ENCODE peak calls at places on chromosomes 4 and X, in four cellular contexts. H is ovary, N is HCT116, G is suprapubic skin. W is an unnamed sample. For H3K4me1, the result is how much of the 10 kb centered on the place peaks cover.

GRCh38 chrX:69138512-69138911 is 26.7 kb downstream of the PJA1 start:
- DNase-seq in G (no peak), N (no peak), H (no peak), W (peak)

GRCh38 chr4:126250006-126250405 is 935.3 kb downstream of the FAT4 start:
- DNase-seq in G (no peak), H (no peak), N (no peak), W (no peak)

GRCh38 chr4:102500371-102501175 is 586 bp upstream of the NFKB1 start:
- DNase-seq in H (peak), N (no peak), G (peak), W (peak)

GRCh38 chrX:85089321-85089840 is 85.7 kb downstream of the APOOL start:
- DNase-seq in N (no peak), G (no peak), H (no peak), W (no peak)

GRCh38 chrX:23511783-23512182 is 155.5 kb upstream of the PRDX4 start:
- DNase-seq in N (no peak), G (no peak), H (no peak), W (no peak)

GRCh38 chrX:19543951-19544359 is 28.6 kb upstream of the MAP3K15 start:
- DNase-seq in G (no peak), H (no peak), N (no peak), W (no peak)

GRCh38 chr4:160580581-160580980 is 1477.7 kb downstream of the RAPGEF2 start:
- DNase-seq in G (no peak), H (no peak), N (no peak), W (no peak)

GRCh38 chrX:102712967-102713677 is 874 bp downstream of the GPRASP2 start:
- DNase-seq in G (no peak), H (peak), N (no peak), W (peak)

GRCh38 chrX:44344194-44344593 is 722 bp upstream of the EFHC2 start:
- DNase-seq in H (peak), G (no peak), N (no peak), W (no peak)

GRCh38 chr4:76753814-76754213 is 144.1 kb downstream of the SOWAHB start:
- DNase-seq in N (no peak), G (no peak), H (no peak), W (no peak)

GRCh38 chr4:8244001-8244757 is 25.4 kb upstream of the HTRA3 start:
- DNase-seq in N (no peak), G (no peak), H (no peak), W (no peak)

GRCh38 chrX:17464196-17464595 is 89.2 kb downstream of the NHS start:
- DNase-seq in N (no peak), G (no peak), H (no peak), W (no peak)

GRCh38 chr4:172601195-172601594 is 567.4 kb upstream of the GALNT7 start:
- DNase-seq in G (no peak), H (no peak), N (no peak), W (no peak)

GRCh38 chrX:2831471-2832228 is 2.9 kb downstream of the GYG2 start:
- DNase-seq in H (no peak), G (no peak), N (no peak), W (no peak)

GRCh38 chr4:29405151-29405550 is 1315.0 kb upstream of the PCDH7 start:
- DNase-seq in H (no peak), N (no peak), G (no peak), W (no peak)

GRCh38 chrX:119618439-119618838 is 12.2 kb upstream of the NKRF start:
- DNase-seq in H (no peak), N (no peak), G (no peak), W (no peak)

GRCh38 chr4:38672247-38673071 is 8.5 kb downstream of the KLF3 start:
- DNase-seq in H (peak), N (no peak), G (no peak), W (no peak)

GRCh38 chrX:51694254-51694653 is 11.6 kb upstream of the CENPVL2 start:
- DNase-seq in N (no peak), G (no peak), H (no peak), W (no peak)

GRCh38 chr4:16692021-16692420 is 206.4 kb downstream of the LDB2 start:
- DNase-seq in N (no peak), H (no peak), G (no peak), W (no peak)

GRCh38 chr4:82090717-82091116 is 283.1 kb downstream of the HNRNPD start:
- DNase-seq in H (no peak), N (no peak), G (no peak), W (no peak)

GRCh38 chrX:12891167-12891566 is 15.3 kb upstream of the TLR8 start:
- DNase-seq in G (no peak), H (no peak), N (no peak), W (no peak)

GRCh38 chr4:96108146-96108545 is 268.3 kb downstream of the PDHA2 start:
- DNase-seq in G (no peak), N (no peak), H (no peak), W (no peak)

GRCh38 chr4:21184788-21185187 is 484.5 kb downstream of the PACRGL start:
- DNase-seq in H (no peak), G (no peak), N (no peak), W (no peak)

GRCh38 chr4:147714575-147715401 is 17.1 kb upstream of the ARHGAP10 start:
- DNase-seq in G (no peak), N (no peak), H (no peak), W (peak)

GRCh38 chrX:67587946-67588624 is 44.3 kb downstream of the AR start:
- DNase-seq in H (no peak), G (no peak), N (no peak), W (no peak)

GRCh38 chr4:1416051-1416947 is 10.1 kb upstream of the NKX1-1 start:
- DNase-seq in N (no peak), G (peak), H (no peak), W (no peak)

GRCh38 chrX:115592997-115593734 is 32.2 kb downstream of the PLS3 start:
- DNase-seq in G (no peak), N (no peak), H (no peak), W (no peak)

GRCh38 chrX:8139713-8140112 is 31.4 kb downstream of the VCX2 start:
- DNase-seq in N (no peak), G (no peak), H (no peak), W (no peak)

GRCh38 chrX:103418811-103419210 is 42.5 kb downstream of the BEX3 start:
- DNase-seq in G (no peak), H (no peak), N (no peak), W (no peak)

GRCh38 chr4:4195354-4195753 is 31.4 kb downstream of the OTOP1 start:
- DNase-seq in G (no peak), H (no peak), N (no peak), W (no peak)

GRCh38 chr4:180767330-180767729 is 1475.9 kb upstream of the TENM3 start:
- DNase-seq in G (no peak), H (no peak), N (no peak), W (no peak)

DNA sequence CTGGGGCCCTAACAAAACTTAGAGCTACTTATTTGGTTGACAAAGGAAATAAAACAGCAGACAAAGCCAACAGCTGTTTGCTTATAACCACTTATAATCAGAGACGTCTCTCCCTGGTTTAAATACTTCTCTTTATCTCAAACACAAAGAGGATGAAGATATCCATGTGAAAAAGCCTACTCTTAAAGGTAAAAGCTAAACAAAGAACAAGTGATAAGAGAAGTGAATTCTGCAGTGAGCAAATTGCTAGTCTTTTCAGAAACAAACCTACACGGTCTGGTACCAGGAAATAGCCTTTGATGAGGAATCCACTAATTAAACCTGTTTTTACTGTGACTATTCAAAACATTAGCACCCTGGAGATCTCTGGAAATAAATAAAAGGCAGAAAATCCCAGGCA is 46.7 kb downstream of the GRIA3 start:
- DNase-seq in G (no peak), H (no peak), N (no peak), W (no peak)
- H3K27ac ChIP-seq in G (no peak), H (no peak), N (no peak), W (no peak)

DNA sequence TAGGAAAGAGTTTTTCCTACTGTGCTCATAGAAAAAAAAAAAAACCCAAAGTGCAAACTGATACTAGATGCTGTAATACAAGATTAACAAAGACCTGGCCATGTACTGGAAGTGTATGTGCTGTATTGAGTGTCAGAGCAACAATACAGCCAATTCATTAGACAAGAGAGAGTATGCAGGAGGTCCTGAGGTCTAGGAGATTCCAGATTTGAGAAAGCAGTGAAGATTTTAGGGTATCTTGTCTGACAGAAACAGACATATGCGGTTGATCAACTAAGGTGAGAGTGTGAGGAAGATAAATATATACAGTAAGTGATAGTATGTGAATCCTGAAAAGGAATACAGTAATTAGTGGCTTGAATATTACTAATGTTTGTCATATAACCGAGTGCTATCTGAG is 3.0 kb downstream of the GPR174 start:
- DNase-seq in H (no peak), G (no peak), N (no peak), W (no peak)
- H3K4me3 ChIP-seq in H (no peak), G (no peak), N (no peak), W (no peak)

DNA sequence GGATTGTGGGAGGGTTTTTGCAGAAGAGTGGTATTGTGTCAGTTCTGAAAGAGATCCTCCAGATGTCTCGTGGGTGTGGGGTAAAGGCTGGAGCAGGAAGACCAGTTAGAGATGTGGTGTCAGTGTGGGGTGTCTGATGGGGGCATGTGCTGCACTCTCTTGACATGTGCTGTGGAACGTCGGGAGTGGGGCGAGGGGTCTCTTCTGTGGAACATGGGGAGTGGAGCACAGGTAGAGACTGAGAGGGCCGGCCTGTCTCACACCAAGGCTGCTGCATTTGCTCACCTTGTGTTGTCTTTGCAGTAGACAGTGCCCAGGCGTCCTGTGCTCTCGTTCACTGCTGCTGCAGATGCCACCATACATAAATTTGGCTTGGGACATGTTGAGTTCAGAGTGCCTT is 37.6 kb downstream of the FAM193A start:
- DNase-seq in H (no peak), G (no peak), N (no peak), W (no peak)
- H3K4me1 ChIP-seq in H (under half), G (under half), N (under half), W (under half)

DNA sequence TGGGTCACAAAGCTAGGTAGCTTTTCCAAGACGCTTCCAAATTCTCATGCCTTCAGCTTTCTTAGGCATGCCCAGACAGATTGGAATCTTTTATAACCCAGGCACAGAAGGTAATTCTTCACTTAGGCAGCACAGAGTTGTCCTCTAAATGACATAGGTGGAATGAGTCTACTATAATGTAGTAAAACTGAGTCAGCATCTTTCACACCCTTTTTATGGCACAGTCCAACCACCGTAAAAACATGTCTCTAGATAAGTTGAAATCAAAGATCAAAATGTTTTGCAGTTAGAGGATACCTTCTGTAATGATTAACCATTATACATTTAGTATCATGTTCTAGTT is 128.4 kb upstream of the FAT1 start:
- DNase-seq in G (no peak), H (no peak), N (no peak), W (no peak)
- H3K27ac ChIP-seq in G (no peak), H (no peak), N (no peak), W (no peak)

GRCh38 chr4:14679906-14680305 is 322.4 kb upstream of the CPEB2 start:
- DNase-seq in G (no peak), H (no peak), N (no peak), W (no peak)
- H3K4me3 ChIP-seq in G (no peak), H (no peak), N (no peak), W (no peak)

GRCh38 chr4:36322921-36323354 is 41.5 kb downstream of the DTHD1 start:
- DNase-seq in N (no peak), H (no peak), G (no peak), W (no peak)
- H3K4me1 ChIP-seq in N (under half), H (under half), G (under half), W (under half)

DNA sequence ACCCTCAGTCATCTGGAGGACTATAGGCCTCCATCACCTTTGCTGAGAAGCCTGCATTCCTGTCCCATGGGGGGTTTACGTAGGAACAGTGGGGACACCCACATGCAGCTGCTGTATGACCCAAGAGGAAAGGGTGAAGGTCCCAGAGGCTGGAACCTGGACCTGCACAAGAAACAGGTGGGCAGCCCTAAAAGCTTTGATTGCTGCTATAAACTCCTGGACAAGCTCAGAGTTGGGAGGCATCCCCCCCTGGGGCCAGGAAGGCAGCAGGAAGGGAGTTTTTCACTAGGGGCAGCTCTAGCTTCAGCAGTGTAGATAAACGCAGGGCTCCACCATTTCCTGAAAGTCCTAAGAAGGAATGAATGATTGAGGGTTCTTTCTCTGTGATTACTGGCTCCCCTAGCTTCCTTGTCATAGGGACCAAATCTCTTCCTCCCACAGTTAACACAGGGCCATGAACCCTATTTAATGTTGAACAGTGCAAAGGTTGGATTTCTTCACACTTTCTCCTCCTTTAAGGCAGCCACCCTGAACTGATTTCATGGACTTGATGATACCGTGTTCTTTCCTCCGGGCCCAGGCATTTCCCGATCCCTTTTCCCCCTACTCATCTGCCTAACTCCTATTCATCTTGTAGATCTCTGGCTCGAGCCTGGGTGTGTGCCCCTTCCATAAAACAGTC is 84.2 kb downstream of the CHRNA9 start:
- DNase-seq in H (no peak), G (no peak), N (no peak), W (no peak)
- H3K27ac ChIP-seq in H (no peak), G (no peak), N (no peak), W (no peak)

GRCh38 chrX:143634701-143635442 is 1.0 kb downstream of the SLITRK4 start:
- DNase-seq in G (no peak), N (no peak), H (no peak), W (peak)

GRCh38 chrX:143632625-143633387 is 3.1 kb downstream of the SLITRK4 start:
- DNase-seq in G (no peak), N (no peak), H (no peak), W (no peak)

GRCh38 chrX:143635915-143636314 is at the start of gene SLITRK4:
- DNase-seq in N (no peak), G (no peak), H (no peak), W (peak)

GRCh38 chrX:143633530-143634372 is 2.1 kb downstream of the SLITRK4 start:
- DNase-seq in G (no peak), H (no peak), N (no peak), W (peak)

DNA sequence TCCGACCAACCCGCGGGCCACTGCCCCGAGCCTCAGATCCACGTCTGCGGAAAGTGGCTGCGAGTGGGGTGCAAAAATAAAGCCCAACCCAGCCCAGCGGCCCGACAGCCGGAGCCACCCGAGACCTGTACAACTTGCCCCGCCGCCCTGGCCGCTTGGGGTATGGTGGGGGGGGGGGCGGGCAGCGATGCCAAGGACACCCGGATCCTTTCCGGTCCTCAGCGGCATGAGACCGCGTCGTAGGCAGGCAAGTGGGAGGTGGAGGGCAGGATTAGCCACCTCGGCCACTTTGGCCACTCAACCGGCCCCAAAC is 1.6 kb downstream of the SLITRK4 start:
- DNase-seq in N (no peak), G (no peak), H (no peak), W (no peak)
- H3K4me3 ChIP-seq in N (no peak), G (peak), H (no peak), W (peak)

W was measured in aorta.